ENCODE peak calls at places on chromosomes 7 and 10, in nine cellular contexts. X, Y, H, N, B, C, D, E and W are unnamed samples.
A peak's percentile ranks its signal among the peaks of the same experiment; 100 is the strongest.

GRCh38 chr10:97714401-97715258 is 1.1 kb downstream of the MARVELD1 start:
- DNase-seq in X (peak; percentile 81), Y (peak; percentile 85), H (peak; percentile 72), N (peak; percentile 45), B (no peak), C (no peak), D (no peak), E (peak; percentile 87), W (no peak)

GRCh38 chr7:55132890-55133551 is 114.2 kb downstream of the EGFR start:
- DNase-seq in X (no peak), Y (peak; percentile 100), H (peak; percentile 56), N (no peak), B (no peak), C (peak; percentile 96), D (peak; percentile 89), E (peak; percentile 61), W (no peak)

GRCh38 chr7:18978108-18978495 is 139.3 kb downstream of the TWIST1 start:
- DNase-seq in X (no peak), Y (peak; percentile 93), H (no peak), N (no peak), B (no peak), C (peak; percentile 93), D (no peak), E (no peak), W (no peak)

GRCh38 chr7:52009195-52009594 is 692.6 kb upstream of the COBL start:
- DNase-seq in X (no peak), Y (no peak), H (no peak), N (no peak), B (no peak), C (peak; percentile 41), D (no peak), E (no peak), W (no peak)

GRCh38 chr7:24440851-24441250 is 132.4 kb upstream of the PALS2 start:
- DNase-seq in X (no peak), Y (no peak), H (no peak), N (no peak), B (no peak), C (no peak), D (no peak), E (no peak), W (no peak)

GRCh38 chr7:1086588-1087461 is 1.1 kb upstream of the GPER1 start:
- DNase-seq in X (peak; percentile 85), Y (peak; percentile 46), H (peak; percentile 83), N (peak; percentile 74), B (peak; percentile 63), C (no peak), D (peak; percentile 87), E (peak; percentile 74), W (no peak)

GRCh38 chr7:107660381-107661080 is at the start of gene SLC26A4:
- DNase-seq in X (no peak), Y (no peak), H (no peak), N (no peak), B (no peak), C (no peak), D (no peak), E (no peak), W (no peak)

GRCh38 chr7:55172881-55173609 is 154.2 kb downstream of the EGFR start:
- DNase-seq in X (no peak), Y (no peak), H (no peak), N (no peak), B (no peak), C (no peak), D (no peak), E (no peak), W (no peak)

GRCh38 chr10:60678978-60679377 is 99.3 kb upstream of the CDK1 start:
- DNase-seq in X (no peak), Y (no peak), H (no peak), N (no peak), B (no peak), C (no peak), D (no peak), E (no peak), W (no peak)

GRCh38 chr7:4837041-4837813 is 24.6 kb downstream of the PAPOLB start:
- DNase-seq in X (no peak), Y (no peak), H (no peak), N (no peak), B (no peak), C (no peak), D (no peak), E (no peak), W (peak; percentile 75)

GRCh38 chr10:1368772-1369171 is 312.6 kb downstream of the WDR37 start:
- DNase-seq in X (peak; percentile 40), Y (no peak), H (peak; percentile 31), N (peak; percentile 49), B (peak; percentile 39), C (no peak), D (peak; percentile 48), E (no peak), W (no peak)

GRCh38 chr10:49365275-49365674 is 30.6 kb downstream of the DRGX start:
- DNase-seq in X (no peak), Y (no peak), H (no peak), N (no peak), B (no peak), C (no peak), D (no peak), E (no peak), W (no peak)

GRCh38 chr10:102781921-102782542 is 38.3 kb downstream of the WBP1L start:
- DNase-seq in X (no peak), Y (no peak), H (no peak), N (no peak), B (no peak), C (no peak), D (no peak), E (no peak), W (no peak)

GRCh38 chr10:100014129-100014762 is 4.5 kb upstream of the DNMBP start:
- DNase-seq in X (no peak), Y (no peak), H (no peak), N (no peak), B (no peak), C (no peak), D (no peak), E (no peak), W (no peak)

GRCh38 chr10:51301644-51302043 is 227.4 kb downstream of the PRKG1 start:
- DNase-seq in X (no peak), Y (peak; percentile 41), H (no peak), N (no peak), B (no peak), C (no peak), D (no peak), E (no peak), W (no peak)

GRCh38 chr7:143884978-143885559 is 16.9 kb downstream of the TCAF1 start:
- DNase-seq in X (peak; percentile 44), Y (peak; percentile 28), H (no peak), N (peak; percentile 62), B (no peak), C (peak; percentile 37), D (peak; percentile 45), E (peak; percentile 68), W (peak; percentile 96)

GRCh38 chr10:18476283-18476682 is 175.1 kb downstream of the NSUN6 start:
- DNase-seq in X (no peak), Y (no peak), H (no peak), N (no peak), B (no peak), C (no peak), D (no peak), E (no peak), W (no peak)

GRCh38 chr7:110157631-110158362 is 933.1 kb upstream of the LRRN3 start:
- DNase-seq in X (no peak), Y (peak; percentile 32), H (no peak), N (no peak), B (no peak), C (peak; percentile 11), D (no peak), E (no peak), W (no peak)

GRCh38 chr7:75596727-75597614 is 104.9 kb downstream of the SPDYE5 start:
- DNase-seq in X (no peak), Y (peak; percentile 64), H (no peak), N (no peak), B (no peak), C (no peak), D (peak; percentile 1), E (no peak), W (no peak)

GRCh38 chr10:85608706-85609105 is 757.9 kb downstream of the GRID1 start:
- DNase-seq in X (no peak), Y (no peak), H (no peak), N (no peak), B (no peak), C (no peak), D (no peak), E (no peak), W (no peak)

GRCh38 chr7:12715372-12716133 is 28.1 kb downstream of the ARL4A start:
- DNase-seq in X (peak; percentile 80), Y (peak; percentile 64), H (peak; percentile 83), N (peak; percentile 40), B (peak; percentile 23), C (peak; percentile 84), D (peak; percentile 69), E (peak; percentile 50), W (no peak)

GRCh38 chr10:116403740-116404250 is 23.9 kb upstream of the PNLIPRP3 start:
- DNase-seq in X (no peak), Y (no peak), H (no peak), N (no peak), B (no peak), C (no peak), D (no peak), E (no peak), W (no peak)

GRCh38 chr7:130493275-130493868 is 1.5 kb downstream of the MEST start:
- DNase-seq in X (no peak), Y (no peak), H (no peak), N (no peak), B (no peak), C (no peak), D (no peak), E (no peak), W (no peak)

GRCh38 chr10:47354162-47354561 is 6.0 kb downstream of the RBP3 start:
- DNase-seq in X (no peak), Y (no peak), H (no peak), N (no peak), B (no peak), C (no peak), D (peak; percentile 24), E (no peak), W (no peak)
- TF ChIP-seq CTCF in X (no peak), Y (peak; percentile 51), H (no peak), N (no peak), B (no peak), C (peak; percentile 44), D (no peak), E (no peak), W (peak; percentile 60)

GRCh38 chr7:16657656-16658279 is 11.8 kb downstream of the BZW2 start:
- DNase-seq in X (no peak), Y (peak; percentile 75), H (peak; percentile 21), N (no peak), B (no peak), C (no peak), D (peak; percentile 60), E (no peak), W (no peak)
- TF ChIP-seq CTCF in X (no peak), Y (peak; percentile 38), H (no peak), N (peak; percentile 37), B (no peak), C (peak; percentile 5), D (no peak), E (no peak), W (peak; percentile 26)

GRCh38 chr10:70916241-70916640 is 27.9 kb upstream of the PCBD1 start:
- DNase-seq in X (no peak), Y (no peak), H (no peak), N (no peak), B (no peak), C (no peak), D (no peak), E (no peak), W (peak; percentile 57)
- TF ChIP-seq CTCF in X (no peak), Y (no peak), H (no peak), N (no peak), B (no peak), C (no peak), D (no peak), E (no peak), W (no peak)

GRCh38 chr10:107144490-107144889 is 20.0 kb downstream of the SORCS1 start:
- DNase-seq in X (no peak), Y (no peak), H (no peak), N (peak; percentile 3), B (no peak), C (no peak), D (no peak), E (no peak), W (no peak)
- TF ChIP-seq CTCF in X (no peak), Y (no peak), H (no peak), N (peak; percentile 21), B (no peak), C (no peak), D (no peak), E (no peak), W (no peak)